ENCODE peak calls at places on chromosome 17, in four cellular contexts. R is DND-41, U is OCI-LY7, S is NT2/D1. K is an unnamed sample.

GRCh38 chr17:32878211-32878610 is 1.3 kb upstream of the MYO1D start:
- DNase-seq in R (no peak), U (no peak), S (no peak), K (peak; percentile 83)

GRCh38 chr17:79338142-79338541 is 263.5 kb downstream of the ENGASE start:
- DNase-seq in R (peak; percentile 24), U (peak; percentile 38), S (peak; percentile 11), K (no peak)

GRCh38 chr17:62869885-62870580 is 61.9 kb upstream of the MARCHF10 start:
- DNase-seq in R (no peak), U (no peak), S (peak; percentile 73), K (no peak)

GRCh38 chr17:33603794-33604193 is 310.7 kb upstream of the ASIC2 start:
- DNase-seq in R (no peak), U (no peak), S (no peak), K (no peak)

GRCh38 chr17:28970879-28971278 is 19.6 kb upstream of the PHF12 start:
- DNase-seq in R (no peak), U (no peak), S (no peak), K (no peak)

GRCh38 chr17:1267471-1267947 is 2.7 kb upstream of the BHLHA9 start:
- DNase-seq in R (no peak), U (no peak), S (no peak), K (no peak)

GRCh38 chr17:55513885-55514590 is 2.8 kb upstream of the SMIM36 start:
- DNase-seq in R (peak; percentile 73), U (peak; percentile 83), S (peak; percentile 56), K (peak; percentile 61)

GRCh38 chr17:76404256-76404655 is 19.8 kb downstream of the SPHK1 start:
- DNase-seq in R (no peak), U (no peak), S (no peak), K (no peak)

GRCh38 chr17:27751622-27752490 is 48.5 kb downstream of the NOS2 start:
- DNase-seq in R (no peak), U (no peak), S (no peak), K (no peak)

GRCh38 chr17:8119575-8120519 is 1.5 kb upstream of the ALOXE3 start:
- DNase-seq in R (peak; percentile 90), U (peak; percentile 92), S (peak; percentile 80), K (peak; percentile 81)

GRCh38 chr17:38507921-38508569 is 79.8 kb downstream of the ARHGAP23 start:
- DNase-seq in R (no peak), U (no peak), S (no peak), K (no peak)

DNA sequence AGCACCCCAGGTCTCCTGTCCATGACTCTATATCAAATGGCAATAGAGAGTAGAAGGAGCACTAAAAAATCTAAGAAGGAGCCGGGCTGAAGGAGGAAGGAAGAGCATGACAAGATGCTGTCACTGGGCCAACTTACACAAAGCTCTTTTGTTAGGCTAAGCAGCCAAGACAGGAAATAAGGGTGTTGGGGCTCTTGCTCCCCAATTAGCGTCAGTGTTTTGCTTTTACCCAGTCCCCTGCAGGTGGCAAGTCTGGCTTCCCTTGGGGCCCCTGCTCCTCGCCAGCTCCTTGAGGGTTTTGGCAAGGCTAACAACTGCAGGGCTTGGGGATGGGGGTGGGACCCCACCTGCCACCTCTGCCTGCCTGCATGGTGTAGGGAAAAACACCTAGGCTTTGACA is 120.5 kb downstream of the CCT6B start:
- DNase-seq in R (no peak), U (peak; percentile 89), S (no peak), K (no peak)
- H3K36me3 ChIP-seq in R (no peaks in the 10 kb centered on the region), U (no peaks in the 10 kb centered on the region), S (no peaks in the 10 kb centered on the region), K (no peaks in the 10 kb centered on the region)

DNA sequence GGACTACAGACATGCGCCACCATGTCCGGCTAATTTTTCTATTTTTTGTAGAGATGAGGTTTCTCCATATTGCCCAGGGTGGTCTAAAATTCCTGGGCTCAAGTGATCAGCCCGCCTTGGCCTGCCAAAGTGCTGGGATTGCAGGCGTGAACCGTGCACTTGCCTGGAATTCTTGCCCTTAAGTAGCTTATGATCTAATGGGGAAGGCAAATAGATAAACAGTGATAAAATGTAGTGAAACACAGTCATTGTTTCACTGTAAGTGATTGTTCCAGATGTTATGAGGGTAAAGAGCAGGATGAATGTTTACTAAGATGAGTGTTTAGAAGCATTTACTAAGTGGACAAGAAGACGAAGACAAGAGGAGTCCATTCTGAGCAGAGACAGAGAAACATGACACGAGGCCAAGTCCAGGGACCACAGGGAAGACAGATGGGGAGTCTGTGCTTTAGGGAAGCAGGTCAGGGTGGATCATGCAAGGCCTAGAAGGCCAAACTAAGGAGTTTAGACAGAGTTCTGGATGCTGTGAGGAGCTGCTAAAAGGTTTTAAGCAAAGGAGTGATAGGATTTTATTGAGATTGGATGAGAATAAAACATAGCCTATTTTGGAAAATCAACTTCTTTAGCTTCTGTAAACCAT is 36.9 kb downstream of the YPEL2 start:
- DNase-seq in R (no peak), U (no peak), S (no peak), K (no peak)
- H3K4me1 ChIP-seq in R (no peaks in the 10 kb centered on the region), U (peaks cover 58% of the 10 kb centered on the region), S (peaks cover 16% of the 10 kb centered on the region), K (peaks cover 72% of the 10 kb centered on the region)

GRCh38 chr17:83156408-83156807 is 77.0 kb downstream of the METRNL start:
- DNase-seq in R (no peak), U (no peak), S (no peak), K (no peak)
- H3K9me3 ChIP-seq in R (no peaks in the 10 kb centered on the region), U (no peaks in the 10 kb centered on the region), S (no peaks in the 10 kb centered on the region), K (no peaks in the 10 kb centered on the region)

GRCh38 chr17:56987283-56987834 is 9.4 kb downstream of the SCPEP1 start:
- DNase-seq in R (no peak), U (no peak), S (no peak), K (no peak)
- H3K36me3 ChIP-seq in R (peaks cover 26% of the 10 kb centered on the region), U (peaks cover 74% of the 10 kb centered on the region), S (peaks cover 20% of the 10 kb centered on the region), K (peaks cover 35% of the 10 kb centered on the region)

DNA sequence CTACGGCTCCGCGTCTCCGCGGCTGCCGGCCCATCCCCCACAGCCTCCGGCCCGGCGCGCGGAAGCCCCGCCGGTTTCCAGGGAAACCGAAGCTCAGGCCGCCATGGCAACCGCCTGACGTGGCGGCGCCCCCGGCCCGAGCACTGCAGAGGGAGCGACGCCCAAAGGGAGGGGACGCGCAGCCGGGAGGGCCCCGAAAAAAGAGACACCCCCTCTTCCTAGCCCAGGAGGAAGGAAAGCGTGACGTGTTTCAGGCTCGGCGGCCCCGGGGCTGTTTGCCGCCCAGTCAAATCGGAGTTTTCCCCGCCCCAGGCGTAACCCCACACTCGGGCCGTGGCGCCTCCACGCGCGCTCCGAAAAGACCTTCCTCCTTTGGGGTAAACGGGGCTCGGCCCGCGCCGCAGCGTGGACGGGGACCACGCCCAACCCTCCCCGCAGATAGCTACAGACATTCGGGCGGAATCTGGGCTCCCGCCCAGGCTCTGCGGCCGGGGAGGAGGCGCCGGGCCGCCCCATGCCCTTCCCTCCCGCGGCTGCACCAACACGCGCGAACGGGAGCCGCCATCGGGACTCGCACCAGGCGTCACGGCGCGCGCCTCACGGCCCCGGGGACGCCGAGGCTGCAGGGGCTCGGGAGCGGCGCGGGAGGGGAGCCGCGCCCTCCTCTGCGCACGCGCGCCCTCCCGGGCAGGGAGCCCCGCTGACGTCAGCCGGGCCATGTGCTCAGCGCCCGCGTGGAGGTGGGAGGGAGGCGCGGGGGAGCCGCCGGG is 7.5 kb downstream of the MNT start:
- DNase-seq in R (peak; percentile 89), U (peak; percentile 94), S (peak; percentile 68), K (peak; percentile 87)
- H3K4me1 ChIP-seq in R (peaks cover 29% of the 10 kb centered on the region), U (peaks cover 48% of the 10 kb centered on the region), S (peaks cover 45% of the 10 kb centered on the region), K (peaks cover 45% of the 10 kb centered on the region)

K was measured in lung.